ENCODE peak calls at places on chromosomes 3 and 15, in four cellular contexts. B, R, V and N are unnamed samples.

GRCh38 chr3:15682766-15683165 is 81.2 kb downstream of the BTD start:
- DNase-seq in B (no peak), R (no peak), V (no peak), N (no peak)

GRCh38 chr3:5185093-5185673 is 2.3 kb upstream of the EDEM1 start:
- DNase-seq in B (no peak), R (no peak), V (no peak), N (no peak)

GRCh38 chr3:17707813-17708543 is 34.5 kb downstream of the TBC1D5 start:
- DNase-seq in B (no peak), R (no peak), V (no peak), N (no peak)

GRCh38 chr3:142863010-142863787 is 25.7 kb downstream of the PCOLCE2 start:
- DNase-seq in B (no peak), R (no peak), V (no peak), N (no peak)

GRCh38 chr3:132242095-132242494 is 75.1 kb upstream of the ACP3 start:
- DNase-seq in B (no peak), R (no peak), V (no peak), N (no peak)

GRCh38 chr15:70856177-70856883 is 2.4 kb upstream of the LARP6 start:
- DNase-seq in B (no peak), R (no peak), V (no peak), N (no peak)

GRCh38 chr15:51253385-51253784 is 85.0 kb downstream of the CYP19A1 start:
- DNase-seq in B (no peak), R (no peak), V (no peak), N (no peak)

GRCh38 chr15:94352940-94353820 is 121.8 kb downstream of the MCTP2 start:
- DNase-seq in B (peak), R (no peak), V (no peak), N (no peak)

GRCh38 chr3:154875142-154875541 is 205.0 kb upstream of the MME start:
- DNase-seq in B (no peak), R (no peak), V (no peak), N (no peak)

GRCh38 chr15:46091860-46092450 is 457.1 kb downstream of the SQOR start:
- DNase-seq in B (peak), R (peak), V (no peak), N (peak)

GRCh38 chr3:16101295-16102186 is 72.9 kb upstream of the GALNT15 start:
- DNase-seq in B (peak), R (no peak), V (no peak), N (no peak)

GRCh38 chr15:56244237-56244810 is 645 bp upstream of the RFX7 start:
- DNase-seq in B (peak), R (peak), V (no peak), N (peak)

GRCh38 chr3:50256978-50257890 is 11.7 kb upstream of the SEMA3B start:
- DNase-seq in B (no peak), R (no peak), V (no peak), N (peak)

GRCh38 chr3:3015472-3016089 is 94.6 kb downstream of the IL5RA start:
- DNase-seq in B (peak), R (no peak), V (no peak), N (peak)

GRCh38 chr15:63461230-63461629 is 43.2 kb upstream of the USP3 start:
- DNase-seq in B (peak), R (no peak), V (no peak), N (no peak)

GRCh38 chr3:151864423-151865101 is 8.9 kb upstream of the SUCNR1 start:
- DNase-seq in B (no peak), R (no peak), V (no peak), N (no peak)

GRCh38 chr15:80875568-80875967 is 96.4 kb downstream of the CEMIP start:
- DNase-seq in B (no peak), R (no peak), V (no peak), N (no peak)

GRCh38 chr15:100671124-100671680 is 68.8 kb downstream of the ASB7 start:
- DNase-seq in B (no peak), R (no peak), V (no peak), N (no peak)

GRCh38 chr15:51750942-51751686 is at the start of gene TMOD2:
- DNase-seq in B (no peak), R (peak), V (no peak), N (peak)

GRCh38 chr15:88252441-88252840 is 4.1 kb downstream of the NTRK3 start:
- DNase-seq in B (no peak), R (no peak), V (no peak), N (no peak)

GRCh38 chr3:177210744-177211502 is 13.6 kb upstream of the TBL1XR1 start:
- DNase-seq in B (no peak), R (no peak), V (no peak), N (no peak)

GRCh38 chr3:134066539-134067310 is 37.0 kb upstream of the SLCO2A1 start:
- DNase-seq in B (no peak), R (no peak), V (no peak), N (no peak)

GRCh38 chr15:23686466-23687142 is 501 bp downstream of the NDN start:
- DNase-seq in B (no peak), R (no peak), V (no peak), N (no peak)

GRCh38 chr3:171428321-171428787 is 31.9 kb downstream of the TNIK start:
- DNase-seq in B (no peak), R (peak), V (no peak), N (no peak)

GRCh38 chr3:113532698-113533533 is 561 bp downstream of the SIDT1 start:
- DNase-seq in B (no peak), R (no peak), V (no peak), N (peak)

GRCh38 chr3:177726807-177727206 is 529.5 kb upstream of the TBL1XR1 start:
- DNase-seq in B (no peak), R (no peak), V (no peak), N (no peak)

GRCh38 chr3:169813757-169814517 is 1.2 kb upstream of the LRRC34 start:
- DNase-seq in B (peak), R (no peak), V (peak), N (no peak)

GRCh38 chr15:42057744-42058646 is 36.4 kb downstream of the PLA2G4D start:
- DNase-seq in B (no peak), R (no peak), V (no peak), N (no peak)

GRCh38 chr3:33064929-33065328 is 32.0 kb downstream of the GLB1 start:
- DNase-seq in B (peak), R (no peak), V (no peak), N (no peak)

GRCh38 chr15:63038926-63039673 is 3.4 kb upstream of the TPM1 start:
- DNase-seq in B (no peak), R (no peak), V (no peak), N (no peak)

GRCh38 chr15:80309769-80310384 is 57.9 kb upstream of the CTXND1 start:
- DNase-seq in B (peak), R (peak), V (no peak), N (peak)

GRCh38 chr3:69738859-69739203 is 433 bp upstream of the MITF start:
- DNase-seq in B (no peak), R (no peak), V (no peak), N (no peak)

GRCh38 chr3:23343509-23343908 is 140.4 kb downstream of the UBE2E2 start:
- DNase-seq in B (no peak), R (no peak), V (no peak), N (no peak)

GRCh38 chr15:73286356-73286755 is 82.4 kb downstream of the HCN4 start:
- DNase-seq in B (no peak), R (no peak), V (no peak), N (no peak)
- TF ChIP-seq BHLHE40 in B (no peak), R (no peak), V (no peak), N (no peak)

GRCh38 chr3:100033184-100033583 is 81.1 kb downstream of the FILIP1L start:
- DNase-seq in B (no peak), R (no peak), V (no peak), N (no peak)
- TF ChIP-seq FOXK2 in B (no peak), R (no peak), V (no peak), N (no peak)

GRCh38 chr3:139630532-139630931 is 47.2 kb downstream of the NMNAT3 start:
- DNase-seq in B (no peak), R (no peak), V (no peak), N (no peak)
- TF ChIP-seq BHLHE40 in B (no peak), R (no peak), V (no peak), N (no peak)

GRCh38 chr3:122937745-122938144 is 89.8 kb downstream of the SEMA5B start:
- DNase-seq in B (no peak), R (no peak), V (no peak), N (no peak)

GRCh38 chr3:122936986-122937385 is 90.6 kb downstream of the SEMA5B start:
- DNase-seq in B (no peak), R (no peak), V (no peak), N (no peak)

GRCh38 chr3:122940628-122941086 is 86.9 kb downstream of the SEMA5B start:
- DNase-seq in B (no peak), R (no peak), V (no peak), N (no peak)

GRCh38 chr3:122936335-122936734 is 91.2 kb downstream of the SEMA5B start:
- DNase-seq in B (no peak), R (no peak), V (no peak), N (no peak)

GRCh38 chr3:122938756-122939425 is 88.7 kb downstream of the SEMA5B start:
- DNase-seq in B (no peak), R (no peak), V (no peak), N (no peak)
- TF ChIP-seq FOXK2 in B (no peak), R (no peak), V (no peak), N (no peak)

DNA sequence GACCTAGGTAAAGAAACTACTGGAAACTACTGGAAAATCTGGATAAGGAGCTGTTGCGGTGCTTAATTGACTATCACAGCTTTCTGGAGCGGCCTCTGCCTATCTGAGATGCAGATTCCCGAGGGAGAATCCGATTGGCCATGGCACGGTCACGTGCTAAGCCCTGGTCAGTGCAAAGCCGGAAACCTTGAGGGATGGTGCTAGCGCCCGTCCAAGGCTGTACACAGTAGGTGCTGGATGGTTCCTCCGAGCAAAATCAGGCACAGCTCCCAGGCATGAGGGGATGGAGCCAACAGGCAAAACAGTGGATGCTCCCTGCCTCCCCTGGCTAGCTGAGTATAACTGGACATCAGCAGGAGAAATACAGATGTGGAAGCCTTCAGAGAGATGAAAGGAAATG is 238.7 kb upstream of the HES1 start:
- DNase-seq in B (no peak), R (peak), V (no peak), N (no peak)
- TF ChIP-seq BHLHE40 in B (no peak), R (peak), V (no peak), N (no peak)

DNA sequence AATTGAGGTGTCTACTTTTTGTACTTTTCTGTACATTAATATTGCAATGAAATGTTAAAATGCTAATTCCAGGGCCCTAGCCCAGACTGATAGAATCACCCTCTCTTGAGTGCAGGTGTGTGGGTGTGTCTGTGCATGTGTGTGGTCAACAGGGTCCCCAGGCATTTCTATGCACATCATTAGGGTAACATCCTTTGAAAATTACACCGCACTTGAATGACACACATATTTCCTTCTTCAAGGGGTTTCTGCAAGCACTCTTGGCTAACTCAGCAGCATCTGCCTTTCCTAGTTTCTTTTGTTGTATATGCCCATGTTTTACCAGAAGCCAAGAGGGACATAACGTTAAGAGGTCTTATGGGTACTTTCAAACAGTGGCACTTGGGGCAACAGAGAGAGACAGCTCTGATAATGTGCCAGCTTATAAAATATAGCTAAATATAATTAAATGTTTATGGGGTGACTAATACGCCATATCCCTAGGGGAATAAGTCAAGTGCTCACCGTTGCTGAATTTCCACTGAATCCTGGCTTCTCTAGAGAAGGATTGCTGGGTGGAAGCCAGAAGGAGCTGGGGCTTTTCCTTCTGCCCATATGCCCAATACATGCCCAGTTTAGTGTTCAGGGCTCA is 54.5 kb upstream of the LRIG1 start:
- DNase-seq in B (no peak), R (no peak), V (no peak), N (no peak)
- TF ChIP-seq FOXK2 in B (no peak), R (no peak), V (no peak), N (no peak)

GRCh38 chr3:181623924-181624694 is 87.6 kb upstream of the SOX2 start:
- DNase-seq in B (no peak), R (no peak), V (no peak), N (peak)
- TF ChIP-seq BHLHE40 in B (no peak), R (no peak), V (no peak), N (no peak)

GRCh38 chr3:141454906-141455602 is 31.8 kb upstream of the RASA2 start:
- DNase-seq in B (peak), R (peak), V (peak), N (peak)
- TF ChIP-seq FOXK2 in B (no peak), R (no peak), V (no peak), N (no peak)

GRCh38 chr15:78280289-78281072 is 16.1 kb downstream of the DNAJA4 start:
- DNase-seq in B (no peak), R (no peak), V (no peak), N (no peak)
- TF ChIP-seq BHLHE40 in B (no peak), R (no peak), V (no peak), N (no peak)

DNA sequence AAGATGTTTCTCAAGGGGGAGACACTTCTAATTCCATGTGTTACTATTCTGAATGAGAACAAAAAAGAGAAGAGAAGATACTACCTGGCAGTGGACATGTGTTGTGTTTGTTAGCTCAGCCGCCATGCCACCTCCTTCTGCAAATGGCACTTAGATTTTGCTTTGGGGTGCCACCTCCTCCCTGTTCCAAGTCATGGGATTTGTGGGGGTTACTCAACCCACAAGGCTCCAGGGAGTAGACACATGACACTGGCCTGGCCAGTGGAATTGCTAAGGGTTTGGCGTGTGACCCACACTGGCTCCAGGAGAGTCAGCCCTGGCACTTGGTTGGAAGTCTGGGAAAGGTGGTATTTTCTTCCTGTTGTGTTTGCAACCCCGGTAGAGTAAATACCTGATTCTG is 129.1 kb downstream of the ZNF621 start:
- DNase-seq in B (no peak), R (no peak), V (no peak), N (no peak)
- TF ChIP-seq FOXK2 in B (no peak), R (no peak), V (no peak), N (no peak)